ENCODE peak calls at places on chromosomes 6 and 20, in four cellular contexts. One of them, this sample, is unnamed.

GRCh38 chr6:106886922-106887797 is 87.4 kb downstream of the CD24 start:
- DNase-seq in epithelial cell of esophagus: peak
- DNase-seq in ascending aorta: no peak
- DNase-seq in H4: no peak
- DNase-seq in this sample: peak

GRCh38 chr6:143701343-143702234 is 23.8 kb downstream of the PHACTR2 start:
- DNase-seq in H4: no peak
- DNase-seq in epithelial cell of esophagus: no peak
- DNase-seq in ascending aorta: no peak
- DNase-seq in this sample: no peak

GRCh38 chr6:15473741-15474161 is 189.1 kb downstream of the DTNBP1 start:
- DNase-seq in ascending aorta: no peak
- DNase-seq in epithelial cell of esophagus: peak
- DNase-seq in H4: peak
- DNase-seq in this sample: no peak

GRCh38 chr6:46525583-46525982 is 34.3 kb upstream of the RCAN2 start:
- DNase-seq in epithelial cell of esophagus: no peak
- DNase-seq in H4: no peak
- DNase-seq in ascending aorta: no peak
- DNase-seq in this sample: no peak

GRCh38 chr6:5764401-5764955 is 242.2 kb downstream of the NRN1 start:
- DNase-seq in ascending aorta: peak
- DNase-seq in H4: no peak
- DNase-seq in epithelial cell of esophagus: no peak
- DNase-seq in this sample: no peak

GRCh38 chr20:4666001-4666470 is 55.7 kb upstream of the PRND start:
- DNase-seq in ascending aorta: no peak
- DNase-seq in H4: peak
- DNase-seq in epithelial cell of esophagus: peak
- DNase-seq in this sample: peak

GRCh38 chr6:110357696-110358535 is at the start of gene METTL24:
- DNase-seq in epithelial cell of esophagus: no peak
- DNase-seq in ascending aorta: no peak
- DNase-seq in H4: no peak
- DNase-seq in this sample: no peak

GRCh38 chr6:113856011-113856551 is 1.1 kb upstream of the MARCKS start:
- DNase-seq in H4: peak
- DNase-seq in ascending aorta: no peak
- DNase-seq in epithelial cell of esophagus: peak
- DNase-seq in this sample: no peak

GRCh38 chr20:47358672-47359532 is 2.4 kb upstream of the ZMYND8 start:
- DNase-seq in ascending aorta: peak
- DNase-seq in epithelial cell of esophagus: peak
- DNase-seq in H4: peak
- DNase-seq in this sample: peak

GRCh38 chr20:11281240-11281639 is 607.4 kb upstream of the JAG1 start:
- DNase-seq in epithelial cell of esophagus: no peak
- DNase-seq in H4: no peak
- DNase-seq in ascending aorta: no peak
- DNase-seq in this sample: no peak

GRCh38 chr6:108596947-108597346 is 36.2 kb downstream of the FOXO3 start:
- DNase-seq in epithelial cell of esophagus: peak
- DNase-seq in ascending aorta: no peak
- DNase-seq in H4: no peak
- DNase-seq in this sample: no peak

GRCh38 chr20:22836211-22836610 is 198.9 kb upstream of the SSTR4 start:
- DNase-seq in ascending aorta: no peak
- DNase-seq in H4: peak
- DNase-seq in epithelial cell of esophagus: peak
- DNase-seq in this sample: peak

GRCh38 chr6:1594495-1595200 is 15.1 kb upstream of the FOXC1 start:
- DNase-seq in epithelial cell of esophagus: no peak
- DNase-seq in H4: no peak
- DNase-seq in ascending aorta: no peak
- DNase-seq in this sample: no peak

GRCh38 chr6:83853178-83853967 is at the start of gene RIPPLY2:
- DNase-seq in epithelial cell of esophagus: peak
- DNase-seq in ascending aorta: no peak
- DNase-seq in H4: no peak
- DNase-seq in this sample: no peak

GRCh38 chr6:73782911-73783310 is 86.9 kb downstream of the CD109 start:
- DNase-seq in H4: no peak
- DNase-seq in epithelial cell of esophagus: no peak
- DNase-seq in ascending aorta: no peak
- DNase-seq in this sample: no peak

GRCh38 chr6:65819152-65819551 is 112.1 kb upstream of the EYS start:
- DNase-seq in epithelial cell of esophagus: peak
- DNase-seq in ascending aorta: no peak
- DNase-seq in H4: peak
- DNase-seq in this sample: no peak

GRCh38 chr6:5398530-5398929 is 137.2 kb downstream of the FARS2 start:
- DNase-seq in H4: peak
- DNase-seq in epithelial cell of esophagus: peak
- DNase-seq in ascending aorta: no peak
- DNase-seq in this sample: no peak

GRCh38 chr6:134750669-134751068 is 199.2 kb downstream of the ALDH8A1 start:
- DNase-seq in ascending aorta: no peak
- DNase-seq in epithelial cell of esophagus: no peak
- DNase-seq in H4: peak
- DNase-seq in this sample: peak

GRCh38 chr6:74606488-74607135 is 599.2 kb downstream of the COL12A1 start:
- DNase-seq in epithelial cell of esophagus: peak
- DNase-seq in ascending aorta: peak
- DNase-seq in H4: peak
- DNase-seq in this sample: peak

GRCh38 chr20:61271273-61272221 is 19.5 kb downstream of the CDH4 start:
- DNase-seq in ascending aorta: no peak
- DNase-seq in epithelial cell of esophagus: no peak
- DNase-seq in H4: no peak
- DNase-seq in this sample: no peak

GRCh38 chr6:11432713-11433450 is 104.7 kb upstream of the TMEM170B start:
- DNase-seq in ascending aorta: no peak
- DNase-seq in H4: no peak
- DNase-seq in epithelial cell of esophagus: peak
- DNase-seq in this sample: peak

GRCh38 chr6:99119109-99120031 is 171.6 kb upstream of the FBXL4 start:
- DNase-seq in epithelial cell of esophagus: peak
- DNase-seq in H4: peak
- DNase-seq in ascending aorta: no peak
- DNase-seq in this sample: peak

GRCh38 chr6:30679765-30680535 is 6.5 kb downstream of the PPP1R18 start:
- DNase-seq in ascending aorta: no peak
- DNase-seq in H4: no peak
- DNase-seq in epithelial cell of esophagus: no peak
- DNase-seq in this sample: no peak

GRCh38 chr20:5844063-5844681 is 94.0 kb downstream of the SHLD1 start:
- DNase-seq in ascending aorta: no peak
- DNase-seq in H4: peak
- DNase-seq in epithelial cell of esophagus: peak
- DNase-seq in this sample: no peak

GRCh38 chr20:17498181-17498580 is 33.0 kb downstream of the BFSP1 start:
- DNase-seq in epithelial cell of esophagus: peak
- DNase-seq in ascending aorta: no peak
- DNase-seq in H4: no peak
- DNase-seq in this sample: no peak

GRCh38 chr6:33621396-33622388 is 570 bp downstream of the ITPR3 start:
- DNase-seq in H4: no peak
- DNase-seq in epithelial cell of esophagus: peak
- DNase-seq in ascending aorta: no peak
- DNase-seq in this sample: no peak

GRCh38 chr6:11172501-11173337 is 59.7 kb downstream of the NEDD9 start:
- DNase-seq in ascending aorta: peak
- DNase-seq in H4: peak
- DNase-seq in epithelial cell of esophagus: peak
- DNase-seq in this sample: peak

This sample was measured in SJSA1.